ENCODE peak calls at places on chromosome 16, in nine cellular contexts. One of them, this sample, is unnamed. For H3K4me1, the result is how much of the 10 kb centered on the place peaks cover.

GRCh38 chr16:58628845-58629680 is 563 bp downstream of the CNOT1 start:
- DNase-seq in thyroid gland: peak
- DNase-seq in psoas muscle: peak
- DNase-seq in IMR-90: peak
- DNase-seq in ascending aorta: peak
- DNase-seq in heart left ventricle: peak
- DNase-seq in transverse colon: peak
- DNase-seq in colonic mucosa: peak
- DNase-seq in hepatocyte: peak
- DNase-seq in this sample: no peak

GRCh38 chr16:67517661-67518423 is 10.8 kb upstream of the RIPOR1 start:
- DNase-seq in colonic mucosa: no peak
- DNase-seq in ascending aorta: no peak
- DNase-seq in hepatocyte: no peak
- DNase-seq in transverse colon: peak
- DNase-seq in psoas muscle: no peak
- DNase-seq in heart left ventricle: no peak
- DNase-seq in thyroid gland: no peak
- DNase-seq in IMR-90: no peak
- DNase-seq in this sample: no peak

GRCh38 chr16:67101301-67101675 is 8.5 kb upstream of the PHAF1 start:
- DNase-seq in thyroid gland: no peak
- DNase-seq in ascending aorta: no peak
- DNase-seq in heart left ventricle: no peak
- DNase-seq in colonic mucosa: no peak
- DNase-seq in IMR-90: peak
- DNase-seq in transverse colon: no peak
- DNase-seq in psoas muscle: no peak
- DNase-seq in hepatocyte: no peak
- DNase-seq in this sample: no peak

GRCh38 chr16:58028541-58029070 is 3.1 kb downstream of the MMP15 start:
- DNase-seq in IMR-90: no peak
- DNase-seq in thyroid gland: peak
- DNase-seq in ascending aorta: no peak
- DNase-seq in colonic mucosa: no peak
- DNase-seq in transverse colon: no peak
- DNase-seq in hepatocyte: no peak
- DNase-seq in psoas muscle: no peak
- DNase-seq in heart left ventricle: no peak
- DNase-seq in this sample: no peak

GRCh38 chr16:48041861-48042435 is 113.8 kb downstream of the ABCC12 start:
- DNase-seq in thyroid gland: peak
- DNase-seq in heart left ventricle: no peak
- DNase-seq in IMR-90: no peak
- DNase-seq in transverse colon: no peak
- DNase-seq in colonic mucosa: no peak
- DNase-seq in ascending aorta: no peak
- DNase-seq in psoas muscle: no peak
- DNase-seq in hepatocyte: peak
- DNase-seq in this sample: no peak

GRCh38 chr16:23650674-23651073 is 9.4 kb downstream of the DCTN5 start:
- DNase-seq in hepatocyte: no peak
- DNase-seq in ascending aorta: no peak
- DNase-seq in thyroid gland: no peak
- DNase-seq in transverse colon: no peak
- DNase-seq in psoas muscle: no peak
- DNase-seq in IMR-90: peak
- DNase-seq in heart left ventricle: no peak
- DNase-seq in colonic mucosa: no peak
- DNase-seq in this sample: no peak

GRCh38 chr16:31875112-31875803 is 1.7 kb downstream of the ZNF267 start:
- DNase-seq in psoas muscle: no peak
- DNase-seq in thyroid gland: no peak
- DNase-seq in colonic mucosa: no peak
- DNase-seq in IMR-90: peak
- DNase-seq in hepatocyte: no peak
- DNase-seq in heart left ventricle: no peak
- DNase-seq in transverse colon: no peak
- DNase-seq in ascending aorta: no peak
- DNase-seq in this sample: no peak

GRCh38 chr16:890217-890616 is 80.6 kb downstream of the LMF1 start:
- DNase-seq in IMR-90: no peak
- DNase-seq in ascending aorta: no peak
- DNase-seq in thyroid gland: no peak
- DNase-seq in transverse colon: no peak
- DNase-seq in heart left ventricle: peak
- DNase-seq in colonic mucosa: no peak
- DNase-seq in psoas muscle: peak
- DNase-seq in hepatocyte: no peak
- DNase-seq in this sample: no peak

GRCh38 chr16:51056331-51056730 is 94.7 kb downstream of the SALL1 start:
- DNase-seq in heart left ventricle: no peak
- DNase-seq in IMR-90: no peak
- DNase-seq in ascending aorta: no peak
- DNase-seq in thyroid gland: no peak
- DNase-seq in colonic mucosa: no peak
- DNase-seq in hepatocyte: no peak
- DNase-seq in psoas muscle: no peak
- DNase-seq in transverse colon: no peak
- DNase-seq in this sample: no peak

GRCh38 chr16:87207965-87208364 is 109.2 kb downstream of the C16orf95 start:
- DNase-seq in transverse colon: no peak
- DNase-seq in heart left ventricle: no peak
- DNase-seq in thyroid gland: no peak
- DNase-seq in IMR-90: no peak
- DNase-seq in ascending aorta: no peak
- DNase-seq in psoas muscle: no peak
- DNase-seq in colonic mucosa: no peak
- DNase-seq in hepatocyte: no peak
- DNase-seq in this sample: no peak
- H3K4me1 ChIP-seq in transverse colon: under half
- H3K4me1 ChIP-seq in heart left ventricle: under half
- H3K4me1 ChIP-seq in thyroid gland: under half
- H3K4me1 ChIP-seq in IMR-90: under half
- H3K4me1 ChIP-seq in ascending aorta: under half
- H3K4me1 ChIP-seq in psoas muscle: under half
- H3K4me1 ChIP-seq in colonic mucosa: under half
- H3K4me1 ChIP-seq in hepatocyte: under half
- H3K4me1 ChIP-seq in this sample: under half

DNA sequence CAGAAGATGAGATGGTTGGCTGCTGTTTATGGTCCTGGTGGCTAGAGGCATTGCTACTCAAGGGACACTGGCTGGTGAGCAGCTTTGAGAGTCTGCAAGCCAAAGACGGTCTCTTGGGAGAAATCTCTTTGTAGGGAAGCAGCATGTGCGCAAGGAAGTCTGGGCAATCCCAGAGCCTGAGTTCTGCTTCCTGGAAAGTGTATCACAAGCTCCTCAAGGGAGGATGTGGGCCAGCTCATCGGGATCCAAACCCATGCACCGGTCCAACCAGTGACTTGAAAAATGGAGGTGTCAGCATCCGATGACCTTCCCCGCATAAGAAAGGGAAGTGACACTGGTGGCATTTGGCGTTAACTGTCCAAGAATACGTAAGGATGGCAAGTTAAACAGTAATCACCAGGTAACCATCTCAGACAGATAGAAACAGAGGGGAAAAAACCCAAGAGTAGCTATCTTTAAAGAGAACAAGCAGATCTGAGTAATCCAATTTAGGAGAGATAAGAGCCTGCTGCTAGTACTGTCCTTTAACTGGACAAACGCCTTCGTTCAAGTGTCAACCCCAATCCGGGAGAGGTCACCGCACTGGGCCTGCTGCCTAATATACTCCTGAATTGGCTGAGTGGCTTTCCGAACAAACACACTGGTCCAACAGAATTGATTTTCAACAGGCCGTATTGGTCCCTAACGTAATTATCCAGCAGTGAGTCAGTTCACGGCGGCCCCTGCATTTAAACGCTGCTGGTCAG is 303.0 kb upstream of the ZFHX3 start:
- DNase-seq in thyroid gland: peak
- DNase-seq in IMR-90: no peak
- DNase-seq in psoas muscle: no peak
- DNase-seq in colonic mucosa: no peak
- DNase-seq in ascending aorta: no peak
- DNase-seq in heart left ventricle: peak
- DNase-seq in transverse colon: no peak
- DNase-seq in hepatocyte: no peak
- DNase-seq in this sample: no peak
- H3K4me1 ChIP-seq in thyroid gland: under half
- H3K4me1 ChIP-seq in IMR-90: under half
- H3K4me1 ChIP-seq in psoas muscle: under half
- H3K4me1 ChIP-seq in colonic mucosa: under half
- H3K4me1 ChIP-seq in ascending aorta: under half
- H3K4me1 ChIP-seq in heart left ventricle: under half
- H3K4me1 ChIP-seq in transverse colon: under half
- H3K4me1 ChIP-seq in hepatocyte: under half
- H3K4me1 ChIP-seq in this sample: under half

GRCh38 chr16:88306860-88307545 is 75.8 kb upstream of the ZNF469 start:
- DNase-seq in colonic mucosa: no peak
- DNase-seq in heart left ventricle: no peak
- DNase-seq in thyroid gland: no peak
- DNase-seq in hepatocyte: peak
- DNase-seq in ascending aorta: no peak
- DNase-seq in psoas muscle: peak
- DNase-seq in IMR-90: peak
- DNase-seq in transverse colon: no peak
- DNase-seq in this sample: peak

GRCh38 chr16:88308441-88309173 is 74.2 kb upstream of the ZNF469 start:
- DNase-seq in psoas muscle: no peak
- DNase-seq in IMR-90: no peak
- DNase-seq in heart left ventricle: no peak
- DNase-seq in thyroid gland: no peak
- DNase-seq in ascending aorta: no peak
- DNase-seq in colonic mucosa: no peak
- DNase-seq in transverse colon: no peak
- DNase-seq in hepatocyte: no peak
- DNase-seq in this sample: no peak

GRCh38 chr16:88303890-88304819 is 78.6 kb upstream of the ZNF469 start:
- DNase-seq in hepatocyte: peak
- DNase-seq in transverse colon: no peak
- DNase-seq in IMR-90: peak
- DNase-seq in psoas muscle: peak
- DNase-seq in ascending aorta: no peak
- DNase-seq in heart left ventricle: peak
- DNase-seq in thyroid gland: no peak
- DNase-seq in colonic mucosa: no peak
- DNase-seq in this sample: peak

GRCh38 chr16:88305176-88305575 is 77.6 kb upstream of the ZNF469 start:
- DNase-seq in IMR-90: no peak
- DNase-seq in thyroid gland: no peak
- DNase-seq in ascending aorta: no peak
- DNase-seq in transverse colon: no peak
- DNase-seq in hepatocyte: no peak
- DNase-seq in psoas muscle: peak
- DNase-seq in heart left ventricle: no peak
- DNase-seq in colonic mucosa: no peak
- DNase-seq in this sample: no peak

DNA sequence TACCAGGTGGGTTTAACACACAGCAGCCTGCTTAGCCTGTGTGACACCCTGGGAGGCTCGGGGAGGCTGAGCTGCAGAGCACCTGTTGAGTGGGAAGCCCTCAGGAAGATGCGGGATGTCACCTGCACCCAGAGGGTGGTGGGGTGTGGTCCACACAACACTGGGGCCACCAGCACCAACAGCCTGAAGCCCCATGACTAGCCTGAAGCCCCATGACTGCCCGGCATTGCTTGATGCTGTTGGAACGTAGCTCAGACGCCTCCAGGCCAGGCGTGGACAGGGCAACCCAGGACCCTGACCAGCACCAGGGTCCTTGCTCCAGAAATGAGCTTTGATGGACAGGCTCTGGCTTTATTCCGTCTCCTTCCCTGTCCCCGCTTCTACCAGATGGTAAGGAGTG is 76.3 kb upstream of the ZNF469 start:
- DNase-seq in thyroid gland: no peak
- DNase-seq in transverse colon: no peak
- DNase-seq in colonic mucosa: no peak
- DNase-seq in heart left ventricle: no peak
- DNase-seq in ascending aorta: no peak
- DNase-seq in hepatocyte: no peak
- DNase-seq in psoas muscle: no peak
- DNase-seq in IMR-90: no peak
- DNase-seq in this sample: no peak
- H3K4me1 ChIP-seq in thyroid gland: under half
- H3K4me1 ChIP-seq in transverse colon: under half
- H3K4me1 ChIP-seq in colonic mucosa: under half
- H3K4me1 ChIP-seq in heart left ventricle: under half
- H3K4me1 ChIP-seq in ascending aorta: under half
- H3K4me1 ChIP-seq in hepatocyte: under half
- H3K4me1 ChIP-seq in psoas muscle: under half
- H3K4me1 ChIP-seq in IMR-90: half or more
- H3K4me1 ChIP-seq in this sample: under half

DNA sequence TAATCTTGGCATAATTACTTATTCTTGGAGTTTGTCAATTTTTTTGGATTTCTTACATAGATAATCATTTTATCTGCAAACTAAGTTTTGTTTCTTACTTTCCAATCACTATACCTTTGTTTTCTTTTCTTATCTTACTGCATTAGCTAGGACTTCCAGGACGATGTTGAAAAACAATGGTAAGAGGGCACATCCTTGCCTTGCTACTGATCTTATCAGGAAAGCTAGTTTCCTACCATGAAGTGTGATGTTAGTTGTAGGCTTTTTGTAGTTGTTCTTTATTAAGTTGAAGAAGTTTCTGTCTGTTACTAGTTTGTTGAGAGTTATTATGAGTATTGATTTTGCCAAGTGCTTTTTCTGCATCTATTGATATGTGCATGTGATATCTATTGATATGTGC is 31.0 kb downstream of the CDH13 start:
- DNase-seq in heart left ventricle: no peak
- DNase-seq in ascending aorta: no peak
- DNase-seq in IMR-90: no peak
- DNase-seq in thyroid gland: no peak
- DNase-seq in hepatocyte: no peak
- DNase-seq in psoas muscle: no peak
- DNase-seq in colonic mucosa: no peak
- DNase-seq in transverse colon: no peak
- DNase-seq in this sample: no peak
- H3K4me1 ChIP-seq in heart left ventricle: under half
- H3K4me1 ChIP-seq in ascending aorta: under half
- H3K4me1 ChIP-seq in IMR-90: under half
- H3K4me1 ChIP-seq in thyroid gland: under half
- H3K4me1 ChIP-seq in hepatocyte: under half
- H3K4me1 ChIP-seq in psoas muscle: half or more
- H3K4me1 ChIP-seq in colonic mucosa: under half
- H3K4me1 ChIP-seq in transverse colon: under half
- H3K4me1 ChIP-seq in this sample: half or more

GRCh38 chr16:49698416-49698815 is 157.5 kb downstream of the ZNF423 start:
- DNase-seq in colonic mucosa: no peak
- DNase-seq in heart left ventricle: peak
- DNase-seq in psoas muscle: no peak
- DNase-seq in transverse colon: no peak
- DNase-seq in IMR-90: no peak
- DNase-seq in thyroid gland: no peak
- DNase-seq in ascending aorta: no peak
- DNase-seq in hepatocyte: no peak
- DNase-seq in this sample: no peak
- H3K4me1 ChIP-seq in colonic mucosa: under half
- H3K4me1 ChIP-seq in heart left ventricle: half or more
- H3K4me1 ChIP-seq in psoas muscle: under half
- H3K4me1 ChIP-seq in transverse colon: under half
- H3K4me1 ChIP-seq in IMR-90: under half
- H3K4me1 ChIP-seq in thyroid gland: under half
- H3K4me1 ChIP-seq in ascending aorta: under half
- H3K4me1 ChIP-seq in hepatocyte: half or more
- H3K4me1 ChIP-seq in this sample: under half

This sample was measured in foreskin keratinocyte.